ENCODE peak calls at places on chromosomes 11 and 22, in five cellular contexts. D, Y, L, F and N are unnamed samples.
A peak's percentile ranks its signal among the peaks of the same experiment; 100 is the strongest.

GRCh38 chr11:119540370-119541125 is 117.6 kb upstream of the THY1 start:
- DNase-seq in D (no peak), Y (no peak), L (no peak), F (no peak), N (no peak)

GRCh38 chr11:128291835-128292234 is 295.5 kb downstream of the ETS1 start:
- DNase-seq in D (no peak), Y (no peak), L (no peak), F (no peak), N (no peak)

GRCh38 chr11:109859325-109859724 is 233.9 kb upstream of the ZC3H12C start:
- DNase-seq in D (no peak), Y (no peak), L (peak; percentile 71), F (peak; percentile 74), N (no peak)

GRCh38 chr11:110092577-110093406 is at the start of gene ZC3H12C:
- DNase-seq in D (peak; percentile 72), Y (peak; percentile 79), L (peak; percentile 83), F (peak; percentile 93), N (peak; percentile 78)

GRCh38 chr11:112837162-112837826 is 123.9 kb upstream of the NCAM1 start:
- DNase-seq in D (no peak), Y (peak; percentile 42), L (peak; percentile 18), F (no peak), N (no peak)

GRCh38 chr11:111428113-111428876 is 49.2 kb upstream of the POU2AF1 start:
- DNase-seq in D (no peak), Y (no peak), L (no peak), F (no peak), N (no peak)

GRCh38 chr11:15038963-15039362 is 34.4 kb upstream of the CALCB start:
- DNase-seq in D (no peak), Y (no peak), L (no peak), F (peak; percentile 19), N (no peak)

GRCh38 chr11:128022007-128022368 is 565.4 kb downstream of the ETS1 start:
- DNase-seq in D (no peak), Y (no peak), L (no peak), F (peak; percentile 30), N (no peak)

GRCh38 chr22:48807155-48807554 is 1020.5 kb downstream of the BRD1 start:
- DNase-seq in D (no peak), Y (no peak), L (no peak), F (no peak), N (no peak)

GRCh38 chr22:42680648-42681047 is 31.5 kb upstream of the CYB5R3 start:
- DNase-seq in D (no peak), Y (no peak), L (peak; percentile 99), F (peak; percentile 97), N (no peak)

DNA sequence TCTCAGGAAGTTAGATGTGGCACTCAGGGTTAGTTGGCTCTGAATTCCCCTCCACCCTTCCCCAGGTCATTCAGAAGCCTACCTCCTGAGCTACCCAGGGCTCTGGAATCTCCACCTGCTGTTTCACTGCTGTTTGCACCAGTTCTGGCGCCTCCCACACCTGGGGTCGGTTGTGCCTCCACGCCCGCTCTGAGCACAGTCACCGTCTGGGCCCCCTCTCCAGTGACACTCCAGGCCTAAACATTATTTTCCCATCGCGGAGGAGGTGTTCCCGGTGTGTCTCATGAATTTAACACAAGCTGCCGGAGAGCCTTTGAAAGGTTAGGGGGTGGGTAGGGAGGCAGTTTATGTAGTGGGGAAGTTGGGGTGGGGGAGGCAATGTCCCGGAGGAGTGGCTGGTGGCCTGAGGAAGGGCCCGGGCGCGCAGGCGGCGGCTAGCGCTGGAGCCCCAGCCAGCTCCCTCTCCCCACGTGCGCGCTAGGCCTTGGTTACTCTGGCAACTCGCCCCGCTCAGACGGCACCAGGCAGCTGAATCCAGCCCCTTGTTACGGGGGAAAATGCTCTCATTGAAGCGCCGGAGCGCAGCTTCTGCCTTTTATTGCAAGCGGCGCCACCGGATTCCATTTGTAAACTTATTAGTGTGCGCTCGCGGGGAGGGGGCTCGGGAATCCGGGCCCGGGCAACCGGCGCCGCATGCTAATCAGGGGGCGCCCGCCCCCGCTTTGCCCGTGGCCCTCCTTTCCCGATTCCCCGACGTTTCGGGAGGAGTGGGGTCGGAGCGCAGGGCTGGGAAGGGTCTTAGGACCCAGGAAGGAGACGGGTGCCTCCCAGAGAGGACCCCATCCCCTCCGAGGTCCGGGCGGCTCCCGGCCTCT is 52.4 kb downstream of the GRIK4 start:
- DNase-seq in D (no peak), Y (peak; percentile 60), L (no peak), F (peak; percentile 46), N (peak; percentile 65)
- H2BK12ac ChIP-seq in D (peak overlapping the region; percentile 69), Y (no peak overlapping the region), L (no peak overlapping the region), F (peak overlapping the region; percentile 6), N (peak overlapping the region; percentile 90)

DNA sequence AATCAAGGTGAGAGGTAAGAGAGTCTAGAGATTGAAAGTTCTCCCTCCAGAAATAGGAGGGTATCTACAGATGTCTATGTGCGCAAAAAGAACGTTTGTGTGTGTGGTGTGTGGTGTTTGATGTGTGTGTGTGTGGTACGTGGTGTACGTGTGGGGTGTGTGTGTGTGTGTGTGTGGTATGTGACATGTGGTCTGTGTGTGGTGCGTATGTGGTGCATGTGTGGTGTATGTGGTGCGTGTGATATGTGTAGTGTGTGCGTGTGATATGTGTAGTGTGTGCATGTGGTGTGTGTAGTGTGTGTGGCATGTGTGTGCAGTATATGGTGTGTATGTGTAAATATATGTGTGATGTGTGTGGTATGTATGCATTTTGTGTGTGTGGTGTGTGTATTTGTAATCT is 73.0 kb upstream of the LRRC4C start:
- DNase-seq in D (no peak), Y (no peak), L (no peak), F (no peak), N (no peak)
- H2BK5ac ChIP-seq in D (peak overlapping the region; percentile 85), Y (no peak overlapping the region), L (no peak overlapping the region), F (no peak overlapping the region), N (no peak overlapping the region)

GRCh38 chr22:31170971-31171370 is 11.0 kb downstream of the RNF185 start:
- DNase-seq in D (no peak), Y (no peak), L (no peak), F (no peak), N (no peak)
- H3K18ac ChIP-seq in D (no peak overlapping the region), Y (no peak overlapping the region), L (no peak overlapping the region), F (no peak overlapping the region), N (no peak overlapping the region)

GRCh38 chr22:22923930-22924329 is 36.3 kb downstream of the IGLL5 start:
- DNase-seq in D (no peak), Y (no peak), L (no peak), F (no peak), N (no peak)

GRCh38 chr22:22921575-22921974 is 34.0 kb downstream of the IGLL5 start:
- DNase-seq in D (no peak), Y (no peak), L (no peak), F (no peak), N (no peak)

GRCh38 chr22:22923379-22923778 is 35.8 kb downstream of the IGLL5 start:
- DNase-seq in D (no peak), Y (no peak), L (no peak), F (no peak), N (no peak)

GRCh38 chr22:22924369-22925145 is 36.9 kb downstream of the IGLL5 start:
- DNase-seq in D (no peak), Y (no peak), L (no peak), F (no peak), N (no peak)

GRCh38 chr22:22922954-22923319 is 35.3 kb downstream of the IGLL5 start:
- DNase-seq in D (no peak), Y (no peak), L (no peak), F (no peak), N (no peak)
- H2BK12ac ChIP-seq in D (no peak overlapping the region), Y (no peak overlapping the region), L (no peak overlapping the region), F (no peak overlapping the region), N (no peak overlapping the region)

GRCh38 chr11:17812286-17813187 is 78.0 kb downstream of the KCNC1 start:
- DNase-seq in D (no peak), Y (no peak), L (peak; percentile 63), F (no peak), N (no peak)
- H2BK5ac ChIP-seq in D (no peak overlapping the region), Y (no peak overlapping the region), L (peak overlapping the region; percentile 8), F (no peak overlapping the region), N (no peak overlapping the region)

DNA sequence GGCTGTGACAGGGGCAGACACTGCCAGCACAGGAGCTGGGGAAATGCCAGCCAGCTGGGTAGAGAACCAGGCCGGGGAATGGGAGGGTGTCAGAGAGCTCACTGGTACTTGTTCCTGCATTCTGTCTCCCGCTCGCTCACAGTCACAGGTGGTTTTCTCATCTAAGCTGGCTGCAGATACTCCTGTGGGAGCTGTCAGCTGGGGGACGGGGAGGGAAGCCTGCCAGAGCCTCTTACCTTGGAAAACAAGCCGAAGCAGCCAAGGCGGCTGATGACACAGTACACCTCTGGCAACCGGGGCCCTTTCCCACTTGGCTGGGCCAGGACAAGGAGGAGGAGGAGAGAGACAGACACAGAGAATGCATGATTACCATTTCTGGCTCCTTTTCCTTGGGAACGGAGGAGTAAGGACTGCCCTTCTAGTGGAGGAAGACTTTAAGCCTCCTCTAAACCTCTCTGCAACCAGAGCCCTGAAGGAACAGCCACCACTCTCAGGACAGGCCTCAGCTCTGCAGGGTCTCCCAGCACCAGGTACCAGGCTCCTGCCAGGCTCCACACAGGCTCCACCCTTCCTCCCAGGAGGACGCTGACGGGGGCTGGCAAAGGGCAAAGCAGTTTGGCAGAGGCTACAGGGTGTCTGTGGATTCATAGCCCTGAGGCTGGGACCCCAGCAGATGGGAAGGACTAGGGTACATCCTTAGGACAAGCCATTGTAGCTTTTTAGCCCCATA is 25.1 kb downstream of the RPL27A start:
- DNase-seq in D (no peak), Y (no peak), L (no peak), F (no peak), N (no peak)
- H3K18ac ChIP-seq in D (no peak overlapping the region), Y (peak overlapping the region; percentile 33), L (no peak overlapping the region), F (no peak overlapping the region), N (no peak overlapping the region)

GRCh38 chr22:36930041-36930935 is 16.9 kb downstream of the CSF2RB start:
- DNase-seq in D (no peak), Y (peak; percentile 18), L (no peak), F (no peak), N (no peak)

GRCh38 chr22:36929621-36930020 is 16.2 kb downstream of the CSF2RB start:
- DNase-seq in D (no peak), Y (peak; percentile 20), L (no peak), F (no peak), N (no peak)

GRCh38 chr22:36928826-36929535 is 15.6 kb downstream of the CSF2RB start:
- DNase-seq in D (no peak), Y (peak; percentile 31), L (peak; percentile 95), F (no peak), N (no peak)

GRCh38 chr22:36933629-36934028 is 20.2 kb downstream of the CSF2RB start:
- DNase-seq in D (no peak), Y (peak; percentile 24), L (no peak), F (no peak), N (no peak)

GRCh38 chr22:36931446-36931845 is 18.0 kb downstream of the CSF2RB start:
- DNase-seq in D (no peak), Y (no peak), L (no peak), F (no peak), N (no peak)
- H2BK12ac ChIP-seq in D (no peak overlapping the region), Y (no peak overlapping the region), L (no peak overlapping the region), F (no peak overlapping the region), N (no peak overlapping the region)

GRCh38 chr22:47090591-47091240 is 328.3 kb downstream of the TBC1D22A start:
- DNase-seq in D (no peak), Y (peak; percentile 72), L (peak; percentile 19), F (peak; percentile 69), N (peak; percentile 14)
- H2BK5ac ChIP-seq in D (no peak overlapping the region), Y (no peak overlapping the region), L (no peak overlapping the region), F (no peak overlapping the region), N (no peak overlapping the region)